ENCODE peak calls at places on chromosomes 5 and 9, in nine cellular contexts. One of them, this sample, is unnamed.
A peak's percentile ranks its signal among the peaks of the same experiment; 100 is the strongest.

GRCh38 chr5:163473613-163474243 is 13.3 kb downstream of the HMMR start:
- DNase-seq in Kasumi-1: peak; percentile 47
- DNase-seq in activated CD8-positive, alpha-beta memory T cell treated with anti-CD3 and anti-CD28 coated beads for 24 hours: no peak
- DNase-seq in NCI-H1092 treated with DMSO at 0.1 percent for 48 hours: no peak
- DNase-seq in heart right ventricle: no peak
- DNase-seq in CD8-positive, alpha-beta memory T cell: no peak
- DNase-seq in left ventricle myocardium inferior: no peak
- DNase-seq in AG04449: no peak
- DNase-seq in IMR-90: no peak
- DNase-seq in this sample: no peak

GRCh38 chr5:158869092-158869491 is 230.6 kb downstream of the EBF1 start:
- DNase-seq in activated CD8-positive, alpha-beta memory T cell treated with anti-CD3 and anti-CD28 coated beads for 24 hours: no peak
- DNase-seq in CD8-positive, alpha-beta memory T cell: no peak
- DNase-seq in left ventricle myocardium inferior: no peak
- DNase-seq in IMR-90: no peak
- DNase-seq in Kasumi-1: no peak
- DNase-seq in AG04449: no peak
- DNase-seq in heart right ventricle: no peak
- DNase-seq in NCI-H1092 treated with DMSO at 0.1 percent for 48 hours: peak; percentile 5
- DNase-seq in this sample: no peak

GRCh38 chr5:57532513-57533497 is 50.2 kb upstream of the ACTBL2 start:
- DNase-seq in heart right ventricle: no peak
- DNase-seq in AG04449: no peak
- DNase-seq in NCI-H1092 treated with DMSO at 0.1 percent for 48 hours: no peak
- DNase-seq in left ventricle myocardium inferior: no peak
- DNase-seq in activated CD8-positive, alpha-beta memory T cell treated with anti-CD3 and anti-CD28 coated beads for 24 hours: no peak
- DNase-seq in IMR-90: peak; percentile 79
- DNase-seq in CD8-positive, alpha-beta memory T cell: no peak
- DNase-seq in Kasumi-1: no peak
- DNase-seq in this sample: no peak

GRCh38 chr9:125587819-125588460 is 119.1 kb downstream of the MAPKAP1 start:
- DNase-seq in Kasumi-1: no peak
- DNase-seq in heart right ventricle: no peak
- DNase-seq in NCI-H1092 treated with DMSO at 0.1 percent for 48 hours: no peak
- DNase-seq in IMR-90: no peak
- DNase-seq in left ventricle myocardium inferior: no peak
- DNase-seq in CD8-positive, alpha-beta memory T cell: no peak
- DNase-seq in activated CD8-positive, alpha-beta memory T cell treated with anti-CD3 and anti-CD28 coated beads for 24 hours: no peak
- DNase-seq in AG04449: no peak
- DNase-seq in this sample: no peak

GRCh38 chr5:99936911-99937310 is 598.3 kb upstream of the FAM174A start:
- DNase-seq in AG04449: no peak
- DNase-seq in heart right ventricle: no peak
- DNase-seq in CD8-positive, alpha-beta memory T cell: no peak
- DNase-seq in NCI-H1092 treated with DMSO at 0.1 percent for 48 hours: no peak
- DNase-seq in IMR-90: no peak
- DNase-seq in activated CD8-positive, alpha-beta memory T cell treated with anti-CD3 and anti-CD28 coated beads for 24 hours: no peak
- DNase-seq in left ventricle myocardium inferior: no peak
- DNase-seq in Kasumi-1: no peak
- DNase-seq in this sample: no peak

GRCh38 chr5:149217096-149217801 is 54.4 kb upstream of the AFAP1L1 start:
- DNase-seq in IMR-90: no peak
- DNase-seq in Kasumi-1: no peak
- DNase-seq in activated CD8-positive, alpha-beta memory T cell treated with anti-CD3 and anti-CD28 coated beads for 24 hours: no peak
- DNase-seq in heart right ventricle: peak; percentile 64
- DNase-seq in left ventricle myocardium inferior: peak; percentile 52
- DNase-seq in NCI-H1092 treated with DMSO at 0.1 percent for 48 hours: peak; percentile 20
- DNase-seq in AG04449: no peak
- DNase-seq in CD8-positive, alpha-beta memory T cell: no peak
- DNase-seq in this sample: no peak

GRCh38 chr9:91489391-91489899 is 65.8 kb upstream of the NFIL3 start:
- DNase-seq in Kasumi-1: no peak
- DNase-seq in activated CD8-positive, alpha-beta memory T cell treated with anti-CD3 and anti-CD28 coated beads for 24 hours: no peak
- DNase-seq in IMR-90: peak; percentile 69
- DNase-seq in left ventricle myocardium inferior: no peak
- DNase-seq in heart right ventricle: no peak
- DNase-seq in CD8-positive, alpha-beta memory T cell: no peak
- DNase-seq in NCI-H1092 treated with DMSO at 0.1 percent for 48 hours: no peak
- DNase-seq in AG04449: peak; percentile 49
- DNase-seq in this sample: no peak

GRCh38 chr9:98310752-98311392 is 55.4 kb upstream of the TBC1D2 start:
- DNase-seq in IMR-90: peak; percentile 72
- DNase-seq in activated CD8-positive, alpha-beta memory T cell treated with anti-CD3 and anti-CD28 coated beads for 24 hours: no peak
- DNase-seq in left ventricle myocardium inferior: no peak
- DNase-seq in Kasumi-1: no peak
- DNase-seq in CD8-positive, alpha-beta memory T cell: no peak
- DNase-seq in AG04449: no peak
- DNase-seq in heart right ventricle: no peak
- DNase-seq in NCI-H1092 treated with DMSO at 0.1 percent for 48 hours: no peak
- DNase-seq in this sample: no peak

GRCh38 chr5:154477382-154478223 is 424 bp downstream of the HAND1 start:
- DNase-seq in left ventricle myocardium inferior: no peak
- DNase-seq in activated CD8-positive, alpha-beta memory T cell treated with anti-CD3 and anti-CD28 coated beads for 24 hours: peak; percentile 67
- DNase-seq in IMR-90: peak; percentile 1
- DNase-seq in AG04449: no peak
- DNase-seq in Kasumi-1: no peak
- DNase-seq in CD8-positive, alpha-beta memory T cell: no peak
- DNase-seq in NCI-H1092 treated with DMSO at 0.1 percent for 48 hours: no peak
- DNase-seq in heart right ventricle: peak; percentile 32
- DNase-seq in this sample: peak; percentile 49

GRCh38 chr5:128384068-128384467 is 154.0 kb downstream of the FBN2 start:
- DNase-seq in IMR-90: no peak
- DNase-seq in activated CD8-positive, alpha-beta memory T cell treated with anti-CD3 and anti-CD28 coated beads for 24 hours: no peak
- DNase-seq in Kasumi-1: no peak
- DNase-seq in heart right ventricle: no peak
- DNase-seq in left ventricle myocardium inferior: no peak
- DNase-seq in CD8-positive, alpha-beta memory T cell: no peak
- DNase-seq in NCI-H1092 treated with DMSO at 0.1 percent for 48 hours: no peak
- DNase-seq in AG04449: no peak
- DNase-seq in this sample: no peak

GRCh38 chr9:77763566-77763965 is 115.4 kb upstream of the GNA14 start:
- DNase-seq in NCI-H1092 treated with DMSO at 0.1 percent for 48 hours: no peak
- DNase-seq in activated CD8-positive, alpha-beta memory T cell treated with anti-CD3 and anti-CD28 coated beads for 24 hours: no peak
- DNase-seq in heart right ventricle: no peak
- DNase-seq in left ventricle myocardium inferior: no peak
- DNase-seq in IMR-90: no peak
- DNase-seq in AG04449: no peak
- DNase-seq in CD8-positive, alpha-beta memory T cell: no peak
- DNase-seq in Kasumi-1: no peak
- DNase-seq in this sample: peak; percentile 23

GRCh38 chr5:100311811-100312210 is 223.4 kb upstream of the FAM174A start:
- DNase-seq in AG04449: no peak
- DNase-seq in left ventricle myocardium inferior: no peak
- DNase-seq in heart right ventricle: no peak
- DNase-seq in CD8-positive, alpha-beta memory T cell: no peak
- DNase-seq in NCI-H1092 treated with DMSO at 0.1 percent for 48 hours: no peak
- DNase-seq in Kasumi-1: peak; percentile 44
- DNase-seq in activated CD8-positive, alpha-beta memory T cell treated with anti-CD3 and anti-CD28 coated beads for 24 hours: no peak
- DNase-seq in IMR-90: no peak
- DNase-seq in this sample: no peak

GRCh38 chr5:128491291-128491690 is 46.8 kb downstream of the FBN2 start:
- DNase-seq in Kasumi-1: peak; percentile 86
- DNase-seq in left ventricle myocardium inferior: no peak
- DNase-seq in activated CD8-positive, alpha-beta memory T cell treated with anti-CD3 and anti-CD28 coated beads for 24 hours: no peak
- DNase-seq in AG04449: no peak
- DNase-seq in heart right ventricle: no peak
- DNase-seq in NCI-H1092 treated with DMSO at 0.1 percent for 48 hours: no peak
- DNase-seq in IMR-90: peak; percentile 23
- DNase-seq in CD8-positive, alpha-beta memory T cell: no peak
- DNase-seq in this sample: no peak

GRCh38 chr5:141382469-141383294 is at the start of gene PCDHGA7:
- DNase-seq in AG04449: no peak
- DNase-seq in heart right ventricle: no peak
- DNase-seq in left ventricle myocardium inferior: no peak
- DNase-seq in IMR-90: peak; percentile 57
- DNase-seq in Kasumi-1: no peak
- DNase-seq in NCI-H1092 treated with DMSO at 0.1 percent for 48 hours: no peak
- DNase-seq in activated CD8-positive, alpha-beta memory T cell treated with anti-CD3 and anti-CD28 coated beads for 24 hours: no peak
- DNase-seq in CD8-positive, alpha-beta memory T cell: no peak
- DNase-seq in this sample: no peak

GRCh38 chr9:88661759-88662158 is 126.8 kb downstream of the NXNL2 start:
- DNase-seq in left ventricle myocardium inferior: no peak
- DNase-seq in heart right ventricle: no peak
- DNase-seq in NCI-H1092 treated with DMSO at 0.1 percent for 48 hours: no peak
- DNase-seq in CD8-positive, alpha-beta memory T cell: no peak
- DNase-seq in activated CD8-positive, alpha-beta memory T cell treated with anti-CD3 and anti-CD28 coated beads for 24 hours: no peak
- DNase-seq in IMR-90: no peak
- DNase-seq in Kasumi-1: no peak
- DNase-seq in AG04449: no peak
- DNase-seq in this sample: no peak

GRCh38 chr5:146344155-146345118 is 5.8 kb downstream of the POU4F3 start:
- DNase-seq in left ventricle myocardium inferior: no peak
- DNase-seq in heart right ventricle: peak; percentile 18
- DNase-seq in CD8-positive, alpha-beta memory T cell: no peak
- DNase-seq in IMR-90: no peak
- DNase-seq in NCI-H1092 treated with DMSO at 0.1 percent for 48 hours: no peak
- DNase-seq in AG04449: no peak
- DNase-seq in activated CD8-positive, alpha-beta memory T cell treated with anti-CD3 and anti-CD28 coated beads for 24 hours: no peak
- DNase-seq in Kasumi-1: no peak
- DNase-seq in this sample: no peak

GRCh38 chr9:108876425-108876824 is 14.4 kb downstream of the ACTL7A start:
- DNase-seq in AG04449: no peak
- DNase-seq in left ventricle myocardium inferior: no peak
- DNase-seq in CD8-positive, alpha-beta memory T cell: no peak
- DNase-seq in NCI-H1092 treated with DMSO at 0.1 percent for 48 hours: no peak
- DNase-seq in Kasumi-1: no peak
- DNase-seq in heart right ventricle: no peak
- DNase-seq in IMR-90: no peak
- DNase-seq in activated CD8-positive, alpha-beta memory T cell treated with anti-CD3 and anti-CD28 coated beads for 24 hours: no peak
- DNase-seq in this sample: no peak

GRCh38 chr5:177234761-177235315 is 68.7 kb downstream of the RAB24 start:
- DNase-seq in AG04449: peak; percentile 24
- DNase-seq in CD8-positive, alpha-beta memory T cell: no peak
- DNase-seq in activated CD8-positive, alpha-beta memory T cell treated with anti-CD3 and anti-CD28 coated beads for 24 hours: no peak
- DNase-seq in IMR-90: no peak
- DNase-seq in NCI-H1092 treated with DMSO at 0.1 percent for 48 hours: no peak
- DNase-seq in Kasumi-1: no peak
- DNase-seq in heart right ventricle: no peak
- DNase-seq in left ventricle myocardium inferior: no peak
- DNase-seq in this sample: no peak

GRCh38 chr5:33470544-33470943 is 29.8 kb downstream of the TARS1 start:
- DNase-seq in NCI-H1092 treated with DMSO at 0.1 percent for 48 hours: peak; percentile 8
- DNase-seq in Kasumi-1: peak; percentile 23
- DNase-seq in left ventricle myocardium inferior: no peak
- DNase-seq in AG04449: peak; percentile 16
- DNase-seq in CD8-positive, alpha-beta memory T cell: no peak
- DNase-seq in heart right ventricle: no peak
- DNase-seq in activated CD8-positive, alpha-beta memory T cell treated with anti-CD3 and anti-CD28 coated beads for 24 hours: no peak
- DNase-seq in IMR-90: peak; percentile 60
- DNase-seq in this sample: peak; percentile 53

GRCh38 chr5:38532165-38532669 is 24.2 kb downstream of the LIFR start:
- DNase-seq in AG04449: no peak
- DNase-seq in IMR-90: no peak
- DNase-seq in activated CD8-positive, alpha-beta memory T cell treated with anti-CD3 and anti-CD28 coated beads for 24 hours: no peak
- DNase-seq in left ventricle myocardium inferior: no peak
- DNase-seq in heart right ventricle: no peak
- DNase-seq in NCI-H1092 treated with DMSO at 0.1 percent for 48 hours: peak; percentile 87
- DNase-seq in Kasumi-1: no peak
- DNase-seq in CD8-positive, alpha-beta memory T cell: no peak
- DNase-seq in this sample: no peak

GRCh38 chr5:112779531-112779930 is 41.8 kb downstream of the APC start:
- DNase-seq in left ventricle myocardium inferior: no peak
- DNase-seq in activated CD8-positive, alpha-beta memory T cell treated with anti-CD3 and anti-CD28 coated beads for 24 hours: no peak
- DNase-seq in IMR-90: peak; percentile 84
- DNase-seq in heart right ventricle: no peak
- DNase-seq in AG04449: peak; percentile 73
- DNase-seq in CD8-positive, alpha-beta memory T cell: no peak
- DNase-seq in NCI-H1092 treated with DMSO at 0.1 percent for 48 hours: no peak
- DNase-seq in Kasumi-1: no peak
- DNase-seq in this sample: no peak

GRCh38 chr5:128538249-128539037 is 398 bp upstream of the FBN2 start:
- DNase-seq in CD8-positive, alpha-beta memory T cell: no peak
- DNase-seq in left ventricle myocardium inferior: peak; percentile 80
- DNase-seq in Kasumi-1: peak; percentile 93
- DNase-seq in activated CD8-positive, alpha-beta memory T cell treated with anti-CD3 and anti-CD28 coated beads for 24 hours: no peak
- DNase-seq in heart right ventricle: peak; percentile 81
- DNase-seq in AG04449: peak; percentile 55
- DNase-seq in NCI-H1092 treated with DMSO at 0.1 percent for 48 hours: no peak
- DNase-seq in IMR-90: peak; percentile 80
- DNase-seq in this sample: peak; percentile 57

GRCh38 chr9:92525306-92525705 is 10.5 kb downstream of the ECM2 start:
- DNase-seq in CD8-positive, alpha-beta memory T cell: no peak
- DNase-seq in NCI-H1092 treated with DMSO at 0.1 percent for 48 hours: no peak
- DNase-seq in IMR-90: peak; percentile 77
- DNase-seq in activated CD8-positive, alpha-beta memory T cell treated with anti-CD3 and anti-CD28 coated beads for 24 hours: no peak
- DNase-seq in left ventricle myocardium inferior: no peak
- DNase-seq in heart right ventricle: no peak
- DNase-seq in AG04449: no peak
- DNase-seq in Kasumi-1: no peak
- DNase-seq in this sample: no peak

GRCh38 chr5:54701179-54701578 is 183.6 kb downstream of the SNX18 start:
- DNase-seq in NCI-H1092 treated with DMSO at 0.1 percent for 48 hours: no peak
- DNase-seq in activated CD8-positive, alpha-beta memory T cell treated with anti-CD3 and anti-CD28 coated beads for 24 hours: no peak
- DNase-seq in left ventricle myocardium inferior: no peak
- DNase-seq in IMR-90: peak; percentile 99
- DNase-seq in CD8-positive, alpha-beta memory T cell: no peak
- DNase-seq in heart right ventricle: no peak
- DNase-seq in Kasumi-1: no peak
- DNase-seq in AG04449: peak; percentile 98
- DNase-seq in this sample: no peak

GRCh38 chr5:124871299-124871698 is 124.9 kb upstream of the ZNF608 start:
- DNase-seq in Kasumi-1: no peak
- DNase-seq in left ventricle myocardium inferior: no peak
- DNase-seq in heart right ventricle: no peak
- DNase-seq in CD8-positive, alpha-beta memory T cell: no peak
- DNase-seq in NCI-H1092 treated with DMSO at 0.1 percent for 48 hours: peak; percentile 43
- DNase-seq in IMR-90: peak; percentile 61
- DNase-seq in AG04449: peak; percentile 26
- DNase-seq in activated CD8-positive, alpha-beta memory T cell treated with anti-CD3 and anti-CD28 coated beads for 24 hours: no peak
- DNase-seq in this sample: no peak

GRCh38 chr5:122805481-122805880 is 30.6 kb downstream of the SNX2 start:
- DNase-seq in IMR-90: peak; percentile 52
- DNase-seq in activated CD8-positive, alpha-beta memory T cell treated with anti-CD3 and anti-CD28 coated beads for 24 hours: no peak
- DNase-seq in Kasumi-1: no peak
- DNase-seq in CD8-positive, alpha-beta memory T cell: no peak
- DNase-seq in left ventricle myocardium inferior: no peak
- DNase-seq in NCI-H1092 treated with DMSO at 0.1 percent for 48 hours: no peak
- DNase-seq in AG04449: peak; percentile 16
- DNase-seq in heart right ventricle: no peak
- DNase-seq in this sample: no peak

GRCh38 chr9:92507005-92507404 is 24.7 kb upstream of the ASPN start:
- DNase-seq in IMR-90: no peak
- DNase-seq in Kasumi-1: no peak
- DNase-seq in heart right ventricle: no peak
- DNase-seq in NCI-H1092 treated with DMSO at 0.1 percent for 48 hours: no peak
- DNase-seq in CD8-positive, alpha-beta memory T cell: no peak
- DNase-seq in left ventricle myocardium inferior: no peak
- DNase-seq in AG04449: no peak
- DNase-seq in activated CD8-positive, alpha-beta memory T cell treated with anti-CD3 and anti-CD28 coated beads for 24 hours: no peak
- DNase-seq in this sample: no peak

GRCh38 chr9:87684627-87685204 is 41.2 kb upstream of the CTSL start:
- DNase-seq in activated CD8-positive, alpha-beta memory T cell treated with anti-CD3 and anti-CD28 coated beads for 24 hours: peak; percentile 49
- DNase-seq in IMR-90: peak; percentile 24
- DNase-seq in left ventricle myocardium inferior: no peak
- DNase-seq in AG04449: no peak
- DNase-seq in Kasumi-1: peak; percentile 16
- DNase-seq in NCI-H1092 treated with DMSO at 0.1 percent for 48 hours: no peak
- DNase-seq in CD8-positive, alpha-beta memory T cell: no peak
- DNase-seq in heart right ventricle: no peak
- DNase-seq in this sample: peak; percentile 10

GRCh38 chr5:157516626-157517325 is 56.8 kb downstream of the NIPAL4 start:
- DNase-seq in left ventricle myocardium inferior: peak; percentile 62
- DNase-seq in AG04449: peak; percentile 77
- DNase-seq in NCI-H1092 treated with DMSO at 0.1 percent for 48 hours: no peak
- DNase-seq in IMR-90: peak; percentile 96
- DNase-seq in activated CD8-positive, alpha-beta memory T cell treated with anti-CD3 and anti-CD28 coated beads for 24 hours: no peak
- DNase-seq in heart right ventricle: peak; percentile 31
- DNase-seq in Kasumi-1: no peak
- DNase-seq in CD8-positive, alpha-beta memory T cell: no peak
- DNase-seq in this sample: no peak

GRCh38 chr9:16727452-16728127 is 142.9 kb downstream of the BNC2 start:
- DNase-seq in AG04449: no peak
- DNase-seq in IMR-90: peak; percentile 39
- DNase-seq in CD8-positive, alpha-beta memory T cell: no peak
- DNase-seq in activated CD8-positive, alpha-beta memory T cell treated with anti-CD3 and anti-CD28 coated beads for 24 hours: no peak
- DNase-seq in Kasumi-1: no peak
- DNase-seq in heart right ventricle: no peak
- DNase-seq in left ventricle myocardium inferior: no peak
- DNase-seq in NCI-H1092 treated with DMSO at 0.1 percent for 48 hours: peak; percentile 86
- DNase-seq in this sample: no peak

This sample was measured in NCI-H748 treated with DMSO at 0.1 percent for 48 hours.